ENCODE peak calls at places on chromosomes 11 and 22, in six cellular contexts. M is K562, L is stomach, B is GM12878, R is A549, D is sigmoid colon. K is an unnamed sample. For H3K4me1, the result is how much of the 10 kb centered on the place peaks cover.

GRCh38 chr11:45904309-45904915 is 2.7 kb downstream of the FREY1 start:
- DNase-seq in M (peak), L (peak), B (no peak), R (no peak), D (no peak), K (no peak)

GRCh38 chr11:10394229-10395100 is 60.6 kb upstream of the AMPD3 start:
- DNase-seq in M (no peak), L (no peak), B (no peak), R (peak), D (no peak), K (no peak)

GRCh38 chr22:38981659-38982007 is 514 bp upstream of the APOBEC3B start:
- DNase-seq in M (no peak), L (no peak), B (no peak), R (no peak), D (no peak), K (no peak)

GRCh38 chr11:69979632-69980031 is 98.5 kb upstream of the ANO1 start:
- DNase-seq in M (no peak), L (no peak), B (no peak), R (no peak), D (no peak), K (no peak)

GRCh38 chr11:7439921-7440320 is 45.4 kb upstream of the OLFML1 start:
- DNase-seq in M (no peak), L (no peak), B (no peak), R (no peak), D (no peak), K (no peak)

GRCh38 chr11:36167073-36167472 is 122.2 kb downstream of the COMMD9 start:
- DNase-seq in M (no peak), L (no peak), B (no peak), R (no peak), D (no peak), K (no peak)

GRCh38 chr11:122235615-122236014 is 119.6 kb upstream of the BLID start:
- DNase-seq in M (no peak), L (no peak), B (no peak), R (no peak), D (peak), K (no peak)

GRCh38 chr11:79461144-79461543 is 20.3 kb upstream of the TENM4 start:
- DNase-seq in M (peak), L (no peak), B (no peak), R (no peak), D (no peak), K (no peak)

GRCh38 chr11:83054001-83054400 is 17.7 kb downstream of the RAB30 start:
- DNase-seq in M (no peak), L (no peak), B (no peak), R (no peak), D (no peak), K (no peak)

GRCh38 chr11:628056-628455 is 1.1 kb upstream of the SCT start:
- DNase-seq in M (no peak), L (no peak), B (no peak), R (no peak), D (no peak), K (no peak)

GRCh38 chr22:46087816-46088277 is 62.5 kb upstream of the PPARA start:
- DNase-seq in M (peak), L (peak), B (no peak), R (no peak), D (peak), K (peak)

GRCh38 chr22:23117890-23118646 is 23.7 kb downstream of the RSPH14 start:
- DNase-seq in M (no peak), L (no peak), B (no peak), R (no peak), D (no peak), K (no peak)

GRCh38 chr11:117045196-117045595 is 53.0 kb downstream of the SIK3 start:
- DNase-seq in M (peak), L (no peak), B (no peak), R (no peak), D (no peak), K (no peak)

GRCh38 chr22:19663286-19663815 is 51.0 kb upstream of the SEPTIN5 start:
- DNase-seq in M (no peak), L (peak), B (no peak), R (no peak), D (no peak), K (peak)

DNA sequence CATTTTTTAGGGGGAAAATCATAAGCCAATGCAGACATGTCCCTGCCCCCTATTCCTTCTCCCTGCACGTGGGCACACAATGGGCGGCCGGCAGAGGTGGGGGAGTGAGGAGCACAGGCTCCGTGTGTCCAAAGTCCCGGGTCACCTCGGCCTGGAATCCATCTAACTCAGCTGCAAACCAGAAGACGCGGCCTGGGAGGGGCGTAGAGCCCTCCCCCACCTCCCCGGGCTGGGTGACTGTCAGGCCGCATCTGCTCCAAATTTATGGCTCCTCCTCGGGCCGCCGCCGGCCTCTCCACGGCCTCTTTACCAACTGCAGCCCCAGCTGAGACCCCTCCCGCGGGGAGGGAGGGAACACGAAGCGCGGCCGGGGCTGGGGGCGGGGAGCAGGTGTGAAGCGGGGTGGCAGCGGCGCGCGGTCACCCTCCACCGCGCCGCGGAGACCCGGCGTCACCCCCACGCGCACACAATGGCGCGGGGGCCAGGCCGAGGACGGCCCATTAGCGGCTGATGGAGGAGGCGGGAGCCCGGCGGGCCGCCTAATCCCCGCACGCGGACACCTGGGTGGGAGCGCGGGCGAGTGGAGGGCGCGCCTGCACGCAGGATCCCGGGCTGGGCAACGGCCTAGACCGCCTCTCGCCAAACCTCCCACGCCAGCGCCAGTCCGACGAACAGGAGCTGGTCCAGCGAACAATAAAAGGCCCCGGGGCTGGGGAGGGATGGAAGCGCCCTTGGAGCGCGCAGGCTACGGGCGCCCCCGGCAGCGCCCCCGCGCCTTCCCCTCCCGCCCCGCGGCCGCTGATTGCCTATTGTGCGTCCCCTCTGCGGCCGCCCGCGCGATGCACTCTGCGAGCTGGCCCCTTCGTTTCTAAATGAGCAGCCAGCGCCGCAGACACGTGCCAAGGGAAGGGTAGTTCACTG is 25.9 kb upstream of the ROBO3 start:
- DNase-seq in M (peak), L (no peak), B (no peak), R (no peak), D (no peak), K (no peak)
- TF ChIP-seq CTCF in M (no peak), L (no peak), B (no peak), R (no peak), D (no peak), K (no peak)

GRCh38 chr11:12469451-12469850 is 92.1 kb downstream of the PARVA start:
- DNase-seq in M (no peak), L (no peak), B (no peak), R (no peak), D (no peak), K (peak)
- H3K4me1 ChIP-seq in M (under half), L (under half), B (under half), R (under half), D (under half), K (under half)

GRCh38 chr22:36123673-36124630 is 36.6 kb downstream of the APOL3 start:
- DNase-seq in M (peak), L (peak), B (peak), R (peak), D (peak), K (peak)
- TF ChIP-seq EP300 in M (no peak), L (peak), B (no peak), R (no peak), D (no peak), K (peak)

GRCh38 chr22:43136255-43136654 is 6.9 kb downstream of the MCAT start:
- DNase-seq in M (peak), L (peak), B (no peak), R (peak), D (no peak), K (no peak)
- TF ChIP-seq CTCF in M (peak), L (peak), B (peak), R (peak), D (peak), K (peak)

DNA sequence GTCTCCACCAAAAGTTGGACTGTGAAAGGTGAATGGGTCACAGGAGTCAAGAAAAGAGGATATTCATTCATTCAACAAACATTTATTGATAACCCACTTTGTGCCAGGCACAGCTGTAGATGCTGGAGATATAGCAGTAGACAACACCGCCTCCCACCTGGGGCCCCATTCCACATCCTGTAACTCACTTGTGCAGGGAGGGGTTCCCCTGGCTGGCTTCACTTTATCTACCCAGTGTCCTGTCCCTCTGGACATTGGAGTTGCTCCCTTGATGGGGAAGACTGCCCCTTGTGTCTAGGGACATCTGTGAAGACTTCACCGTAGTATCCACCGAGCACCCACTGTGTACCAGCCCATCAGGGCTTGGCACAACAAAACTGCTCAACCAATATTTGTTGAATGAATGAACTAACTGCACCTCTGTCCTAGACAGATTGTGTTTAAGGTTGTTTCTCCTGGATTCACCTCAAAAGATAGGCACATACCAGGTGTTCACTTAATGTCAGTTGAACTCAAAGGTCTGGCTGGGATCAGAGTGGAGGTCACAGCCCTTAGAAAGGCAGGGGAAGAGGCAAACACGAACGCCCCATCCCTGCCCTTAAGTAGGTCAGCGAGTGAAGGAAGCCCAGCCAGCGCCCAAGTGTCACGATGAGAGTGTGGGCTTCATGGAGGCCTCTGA is 1.4 kb upstream of the OVOL1 start:
- DNase-seq in M (no peak), L (no peak), B (no peak), R (no peak), D (no peak), K (no peak)
- H3K4me1 ChIP-seq in M (under half), L (half or more), B (under half), R (under half), D (under half), K (under half)

GRCh38 chr22:29767289-29768051 is at the start of gene UQCR10:
- DNase-seq in M (peak), L (peak), B (no peak), R (peak), D (peak), K (peak)

GRCh38 chr22:29769723-29770321 is 2.7 kb downstream of the UQCR10 start:
- DNase-seq in M (no peak), L (no peak), B (no peak), R (no peak), D (no peak), K (no peak)

GRCh38 chr22:29765905-29766631 is 739 bp downstream of the ZMAT5 start:
- DNase-seq in M (peak), L (peak), B (no peak), R (no peak), D (no peak), K (no peak)

GRCh38 chr22:29768052-29768680 is 997 bp downstream of the UQCR10 start:
- DNase-seq in M (peak), L (no peak), B (no peak), R (no peak), D (no peak), K (no peak)

DNA sequence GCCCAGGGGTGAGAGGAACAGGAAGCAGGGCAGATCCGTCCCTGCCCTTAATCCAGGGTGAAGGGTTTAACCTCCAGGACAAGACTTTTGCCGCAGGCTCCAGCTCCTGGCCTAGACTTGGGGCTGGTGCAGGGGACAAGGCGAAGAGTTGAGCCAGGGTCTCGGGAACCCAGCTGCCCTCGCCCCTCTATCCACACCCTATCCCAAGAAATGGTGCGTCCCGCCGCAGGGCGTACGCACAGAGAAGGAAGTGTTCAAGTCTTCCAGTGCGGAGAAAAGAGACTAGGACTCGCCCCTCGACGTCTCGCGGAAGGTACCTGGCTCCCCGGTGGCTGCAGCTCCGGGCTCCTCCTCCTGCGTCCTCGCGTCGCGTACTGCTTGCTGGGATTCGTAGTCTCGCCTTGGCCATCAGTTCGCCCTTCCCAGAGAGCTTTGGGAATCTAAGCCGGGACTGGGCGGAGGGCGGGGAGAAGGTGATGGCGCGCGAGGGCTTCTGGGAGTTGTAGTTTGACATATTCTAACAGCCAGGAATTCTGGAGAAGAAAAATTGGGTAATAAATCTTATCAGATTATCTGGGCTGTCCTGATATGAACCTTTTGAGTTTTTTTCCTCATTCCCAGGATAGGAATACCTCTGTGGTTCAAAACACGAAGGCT is at the start of gene ZMAT5:
- DNase-seq in M (peak), L (peak), B (peak), R (peak), D (peak), K (peak)
- TF ChIP-seq EP300 in M (no peak), L (no peak), B (no peak), R (no peak), D (no peak), K (peak)

K was measured in tibial nerve.